ENCODE peak calls at places on chromosomes 3 and 15, in six cellular contexts. Q, P, V, F, X and I are unnamed samples.

GRCh38 chr15:88657326-88658069 is 18.7 kb downstream of the ISG20 start:
- DNase-seq in Q (no peak), P (no peak), V (peak), F (peak), X (peak), I (no peak)

GRCh38 chr3:88235102-88235501 is 85.3 kb downstream of the C3orf38 start:
- DNase-seq in Q (no peak), P (no peak), V (no peak), F (no peak), X (no peak), I (no peak)

GRCh38 chr3:78580691-78581090 is 1187.1 kb downstream of the ROBO1 start:
- DNase-seq in Q (no peak), P (no peak), V (no peak), F (no peak), X (no peak), I (no peak)

GRCh38 chr15:69659454-69660050 is 206.9 kb downstream of the RPLP1 start:
- DNase-seq in Q (no peak), P (no peak), V (no peak), F (no peak), X (no peak), I (no peak)

GRCh38 chr15:35499723-35500122 is 46.2 kb downstream of the DPH6 start:
- DNase-seq in Q (no peak), P (no peak), V (no peak), F (no peak), X (no peak), I (no peak)

GRCh38 chr3:14439501-14440167 is 37.2 kb downstream of the SLC6A6 start:
- DNase-seq in Q (no peak), P (no peak), V (no peak), F (peak), X (peak), I (no peak)

GRCh38 chr3:38457111-38458003 is 3.7 kb downstream of the ACVR2B start:
- DNase-seq in Q (no peak), P (no peak), V (no peak), F (peak), X (no peak), I (no peak)

GRCh38 chr3:51389423-51390183 is 1.5 kb upstream of the RBM15B start:
- DNase-seq in Q (no peak), P (no peak), V (no peak), F (peak), X (peak), I (no peak)

GRCh38 chr3:113261996-113262665 is 50.8 kb downstream of the BOC start:
- DNase-seq in Q (no peak), P (no peak), V (no peak), F (no peak), X (no peak), I (no peak)

GRCh38 chr3:6716374-6716773 is 144.5 kb upstream of the GRM7 start:
- DNase-seq in Q (no peak), P (no peak), V (no peak), F (no peak), X (no peak), I (no peak)

GRCh38 chr3:98039322-98040024 is 4.4 kb upstream of the GABRR3 start:
- DNase-seq in Q (peak), P (peak), V (peak), F (peak), X (peak), I (peak)

GRCh38 chr3:124630994-124631393 is 99.3 kb upstream of the UMPS start:
- DNase-seq in Q (no peak), P (no peak), V (no peak), F (no peak), X (no peak), I (no peak)

GRCh38 chr3:58129041-58129440 is 81.7 kb downstream of the DNASE1L3 start:
- DNase-seq in Q (no peak), P (no peak), V (no peak), F (no peak), X (no peak), I (no peak)

GRCh38 chr15:78321041-78321570 is 19.0 kb upstream of the CRABP1 start:
- DNase-seq in Q (no peak), P (no peak), V (no peak), F (no peak), X (no peak), I (no peak)

GRCh38 chr3:193910886-193911738 is 224.8 kb upstream of the HES1 start:
- DNase-seq in Q (no peak), P (no peak), V (no peak), F (peak), X (no peak), I (peak)

GRCh38 chr3:42705962-42706585 is 3.5 kb upstream of the HHATL start:
- DNase-seq in Q (no peak), P (no peak), V (no peak), F (no peak), X (no peak), I (no peak)

GRCh38 chr3:61877359-61877770 is 316.0 kb downstream of the PTPRG start:
- DNase-seq in Q (no peak), P (peak), V (peak), F (no peak), X (no peak), I (no peak)

GRCh38 chr3:9884555-9885165 is 4.6 kb upstream of the CIDEC start:
- DNase-seq in Q (no peak), P (no peak), V (peak), F (peak), X (no peak), I (no peak)

GRCh38 chr15:78282324-78282723 is 17.1 kb downstream of the SKIC8 start:
- DNase-seq in Q (no peak), P (no peak), V (no peak), F (no peak), X (no peak), I (no peak)

GRCh38 chr15:83854950-83855707 is 201.2 kb downstream of the ADAMTSL3 start:
- DNase-seq in Q (no peak), P (no peak), V (no peak), F (no peak), X (no peak), I (no peak)

GRCh38 chr3:63910873-63911272 is 1.3 kb downstream of the SCAANT1 start:
- DNase-seq in Q (no peak), P (no peak), V (no peak), F (no peak), X (no peak), I (no peak)

GRCh38 chr3:95154775-95155174 is 1091.9 kb downstream of the NSUN3 start:
- DNase-seq in Q (no peak), P (no peak), V (no peak), F (no peak), X (no peak), I (no peak)

GRCh38 chr15:100714749-100715342 is 112.5 kb downstream of the ASB7 start:
- DNase-seq in Q (no peak), P (no peak), V (no peak), F (no peak), X (no peak), I (no peak)

GRCh38 chr3:67493808-67494207 is 160.6 kb downstream of the SUCLG2 start:
- DNase-seq in Q (no peak), P (no peak), V (no peak), F (no peak), X (no peak), I (no peak)

GRCh38 chr15:38593523-38593922 is 28.9 kb upstream of the RASGRP1 start:
- DNase-seq in Q (no peak), P (no peak), V (no peak), F (no peak), X (no peak), I (no peak)

GRCh38 chr3:37898424-37898823 is 36.7 kb downstream of the CTDSPL start:
- DNase-seq in Q (no peak), P (no peak), V (no peak), F (no peak), X (no peak), I (no peak)

GRCh38 chr15:93030430-93031102 is 58.4 kb downstream of the RGMA start:
- DNase-seq in Q (peak), P (peak), V (peak), F (peak), X (peak), I (peak)

GRCh38 chr15:39783244-39783820 is 691 bp upstream of the FSIP1 start:
- DNase-seq in Q (no peak), P (no peak), V (no peak), F (no peak), X (no peak), I (no peak)

GRCh38 chr3:139559541-139559940 is 20.0 kb upstream of the RBP1 start:
- DNase-seq in Q (no peak), P (no peak), V (no peak), F (no peak), X (no peak), I (no peak)

GRCh38 chr3:124395584-124396340 is 334.5 kb upstream of the UMPS start:
- DNase-seq in Q (no peak), P (no peak), V (no peak), F (no peak), X (peak), I (no peak)

GRCh38 chr3:157442729-157443128 is 6.1 kb downstream of the PTX3 start:
- DNase-seq in Q (no peak), P (no peak), V (no peak), F (peak), X (no peak), I (no peak)

GRCh38 chr3:113660901-113661300 is 35.5 kb downstream of the USF3 start:
- DNase-seq in Q (no peak), P (no peak), V (no peak), F (no peak), X (no peak), I (no peak)

GRCh38 chr3:128804817-128805166 is 74.6 kb upstream of the ACAD9 start:
- DNase-seq in Q (no peak), P (no peak), V (no peak), F (no peak), X (no peak), I (no peak)

GRCh38 chr3:171788546-171789351 is 21.5 kb downstream of the PLD1 start:
- DNase-seq in Q (no peak), P (no peak), V (no peak), F (no peak), X (no peak), I (no peak)

GRCh38 chr15:67997996-67998395 is 56.1 kb upstream of the PIAS1 start:
- DNase-seq in Q (no peak), P (no peak), V (no peak), F (no peak), X (no peak), I (no peak)
- TF ChIP-seq YY1 in Q (no peak), P (no peak), V (no peak), F (no peak), X (no peak), I (no peak)

DNA sequence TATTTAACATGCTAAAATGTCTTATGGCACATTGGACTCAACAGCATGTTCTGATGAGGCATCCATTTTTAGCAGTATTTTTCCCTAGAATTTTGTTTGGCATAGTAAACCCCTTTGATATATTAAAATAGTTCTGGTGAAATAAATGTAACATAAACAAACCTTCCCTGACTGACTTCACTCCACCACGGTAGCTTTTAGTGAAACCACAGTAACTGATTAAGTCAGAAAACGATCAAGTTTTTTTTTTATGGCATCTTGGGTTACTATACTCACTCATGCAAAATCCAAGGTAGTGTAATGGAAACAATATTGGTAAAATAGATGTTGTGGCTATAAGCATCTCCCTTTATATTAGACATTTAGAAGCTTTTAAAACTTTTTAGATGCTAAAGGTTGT is 2.8 kb downstream of the SERP1 start:
- DNase-seq in Q (no peak), P (no peak), V (no peak), F (no peak), X (no peak), I (no peak)
- H3K9ac ChIP-seq in Q (no peak), P (no peak), V (no peak), F (no peak), X (no peak), I (no peak)

DNA sequence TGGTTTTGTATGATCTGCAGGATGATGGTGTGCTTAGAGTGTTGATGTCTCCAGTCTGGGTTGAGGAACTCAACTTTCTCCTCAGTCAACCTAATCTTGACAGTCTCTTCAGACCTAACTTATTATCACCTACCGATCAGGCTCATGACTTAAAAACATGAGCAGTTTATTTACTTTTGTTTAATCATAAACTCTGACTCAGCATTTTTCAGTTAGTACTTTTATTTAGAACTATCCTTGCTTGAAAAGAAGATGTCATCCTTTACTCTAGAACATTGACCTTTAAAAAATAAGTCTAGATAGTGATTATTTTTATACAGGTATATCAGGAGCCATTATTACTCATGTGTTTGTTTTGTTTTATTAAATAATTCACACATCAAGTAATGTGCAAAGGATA is 414.8 kb downstream of the AGBL1 start:
- DNase-seq in Q (no peak), P (no peak), V (no peak), F (no peak), X (no peak), I (no peak)
- TF ChIP-seq YY1 in Q (no peak), P (no peak), V (no peak), F (no peak), X (no peak), I (no peak)

GRCh38 chr3:169765281-169765624 is 393 bp upstream of the TERC start:
- DNase-seq in Q (no peak), P (no peak), V (no peak), F (no peak), X (no peak), I (no peak)
- H3K9ac ChIP-seq in Q (peak), P (peak), V (peak), F (peak), X (peak), I (peak)

GRCh38 chr15:45635191-45635638 is 386 bp downstream of the SQOR start:
- DNase-seq in Q (no peak), P (no peak), V (no peak), F (no peak), X (peak), I (no peak)
- TF ChIP-seq YY1 in Q (no peak), P (no peak), V (no peak), F (no peak), X (no peak), I (no peak)

DNA sequence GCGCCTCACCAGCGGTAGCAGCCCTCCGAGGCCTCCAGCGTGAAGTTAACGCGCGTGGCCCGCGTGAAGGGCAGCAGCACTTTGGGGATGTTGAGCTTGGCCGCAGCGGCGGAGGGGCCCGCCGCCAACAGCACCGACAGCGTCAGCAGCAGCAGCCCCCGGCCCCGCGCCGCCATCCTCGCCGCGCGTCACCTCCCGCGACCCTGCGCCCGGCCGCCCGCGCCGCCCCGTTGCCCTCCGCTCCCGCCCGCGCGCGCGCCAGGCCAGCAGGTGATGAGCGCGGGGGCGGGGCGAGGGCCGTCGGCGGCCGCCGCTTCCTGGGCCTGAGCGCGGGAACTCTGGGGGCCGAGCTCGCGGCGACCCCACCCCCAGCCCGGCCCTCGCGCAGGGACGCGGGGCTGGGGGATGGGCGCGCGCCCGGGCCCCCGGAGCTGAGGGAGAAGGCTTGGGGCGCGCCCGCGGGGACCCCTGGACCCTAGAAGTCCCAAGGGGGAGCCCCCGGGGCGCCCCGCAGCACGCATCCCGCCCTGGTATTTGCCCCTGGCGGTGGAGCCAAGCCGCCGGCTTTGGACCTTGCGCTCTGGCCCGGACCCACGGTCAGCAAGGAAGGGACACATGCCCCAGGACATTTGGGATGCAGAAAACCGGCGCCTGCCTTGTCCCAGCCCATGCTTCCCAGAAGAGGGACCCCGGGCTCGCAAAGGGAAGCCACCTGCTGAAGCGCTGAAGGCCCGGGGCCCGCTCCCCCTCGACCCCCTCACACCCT is at the start of gene NUP210:
- DNase-seq in Q (no peak), P (no peak), V (no peak), F (peak), X (peak), I (no peak)
- H3K9ac ChIP-seq in Q (peak), P (peak), V (peak), F (peak), X (no peak), I (peak)